ENCODE peak calls at places on chromosomes 5 and 9, in nine cellular contexts. Z is WTC11, D is neural progenitor cell, S is IMR-90, J is Peyer's patch, Y is fibroblast of mammary gland, C is neural crest cell, Q is fibroblast of lung, I is stomach. R is an unnamed sample.

GRCh38 chr9:89883401-89884341 is 278.9 kb downstream of the GADD45G start:
- DNase-seq in Q (no peak), C (no peak), D (no peak), I (peak), J (peak), Z (no peak), Y (no peak), S (no peak), R (no peak)

GRCh38 chr9:124665391-124666058 is 105.6 kb downstream of the NR6A1 start:
- DNase-seq in C (no peak), D (no peak), Y (peak), I (no peak), Z (no peak), J (no peak), Q (no peak), S (peak), R (peak)

GRCh38 chr9:726005-726404 is 115.5 kb upstream of the DMRT1 start:
- DNase-seq in Y (no peak), I (no peak), D (no peak), J (no peak), Q (no peak), S (no peak), Z (no peak), C (peak), R (no peak)

GRCh38 chr5:132825824-132826391 is 4.5 kb downstream of the SHROOM1 start:
- DNase-seq in Z (peak), I (no peak), Y (no peak), J (no peak), Q (no peak), S (no peak), D (peak), C (no peak), R (no peak)

GRCh38 chr5:95533106-95533505 is 21.7 kb downstream of the SKIC3 start:
- DNase-seq in Y (no peak), J (no peak), C (no peak), Z (no peak), Q (no peak), I (no peak), D (no peak), S (no peak), R (no peak)

GRCh38 chr9:5869315-5870019 is 21.2 kb upstream of the MLANA start:
- DNase-seq in Z (peak), C (no peak), J (no peak), Y (peak), S (no peak), Q (no peak), I (no peak), D (peak), R (no peak)

GRCh38 chr5:179732918-179733763 is 519 bp downstream of the MAML1 start:
- DNase-seq in D (peak), I (peak), J (peak), Z (peak), Y (peak), S (peak), C (peak), Q (peak), R (peak)

GRCh38 chr9:4435197-4435596 is 55.1 kb upstream of the SLC1A1 start:
- DNase-seq in C (no peak), S (peak), J (no peak), I (no peak), Q (peak), Z (no peak), Y (peak), D (no peak), R (peak)

GRCh38 chr9:38107405-38107804 is 38.4 kb upstream of the SHB start:
- DNase-seq in S (no peak), Q (no peak), Z (no peak), Y (no peak), D (no peak), C (no peak), J (no peak), I (no peak), R (no peak)

GRCh38 chr5:112604741-112605390 is 132.8 kb upstream of the APC start:
- DNase-seq in I (no peak), D (peak), Q (no peak), Y (peak), C (no peak), J (no peak), S (no peak), Z (no peak), R (no peak)

GRCh38 chr9:487429-487828 is 272.8 kb downstream of the DOCK8 start:
- DNase-seq in I (no peak), Q (no peak), C (no peak), J (no peak), S (no peak), D (no peak), Y (no peak), Z (no peak), R (no peak)

GRCh38 chr9:76027426-76027825 is 137.0 kb downstream of the PCSK5 start:
- DNase-seq in S (peak), C (no peak), Q (no peak), I (no peak), D (no peak), Z (no peak), Y (no peak), J (no peak), R (no peak)

GRCh38 chr9:18255747-18256146 is 218.2 kb upstream of the ADAMTSL1 start:
- DNase-seq in D (no peak), I (no peak), Z (no peak), S (no peak), J (no peak), Y (peak), Q (no peak), C (no peak), R (peak)

GRCh38 chr5:138874241-138874640 is 894 bp downstream of the LRRTM2 start:
- DNase-seq in Z (no peak), Y (no peak), I (no peak), J (no peak), D (no peak), C (no peak), S (peak), Q (peak), R (no peak)

DNA sequence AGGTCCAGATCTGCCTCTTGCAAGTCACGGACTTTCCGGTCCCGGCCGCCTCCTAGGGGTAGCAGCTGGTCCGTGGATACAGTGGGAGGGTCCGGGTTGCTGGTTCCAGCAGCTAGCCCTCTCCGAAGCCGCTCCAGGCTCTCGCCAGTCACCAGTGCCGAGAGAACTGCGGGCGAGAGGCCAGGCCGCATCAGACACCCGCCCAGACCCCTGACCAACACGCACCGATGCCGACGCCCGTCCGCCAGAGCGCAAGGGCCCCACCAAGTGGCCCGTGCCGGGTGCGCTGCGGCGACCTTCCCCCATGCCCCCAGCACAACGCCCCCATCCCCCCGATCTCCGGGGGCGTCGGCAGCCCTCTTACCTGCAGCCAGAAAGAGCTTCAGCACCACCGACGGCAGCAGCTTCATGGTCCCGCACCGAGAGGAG is 470 bp downstream of the HBEGF start:
- DNase-seq in J (peak), D (peak), Z (peak), C (peak), Q (peak), S (peak), Y (peak), I (peak), R (peak)
- TF ChIP-seq CTCF in J (peak), D (peak), Z (no peak), C (no peak), Q (peak), S (peak), Y (peak), I (no peak), R (peak)

GRCh38 chr5:90166816-90167215 is 242.7 kb downstream of the CETN3 start:
- DNase-seq in Q (no peak), S (no peak), I (no peak), D (no peak), Z (no peak), J (no peak), C (no peak), Y (no peak), R (no peak)

GRCh38 chr5:90162324-90162723 is 247.2 kb downstream of the CETN3 start:
- DNase-seq in D (peak), Z (no peak), I (no peak), Q (no peak), J (no peak), C (no peak), S (no peak), Y (no peak), R (no peak)

GRCh38 chr5:90158131-90158530 is 251.4 kb downstream of the CETN3 start:
- DNase-seq in Y (no peak), Z (no peak), J (no peak), I (no peak), S (no peak), Q (no peak), C (no peak), D (no peak), R (no peak)

DNA sequence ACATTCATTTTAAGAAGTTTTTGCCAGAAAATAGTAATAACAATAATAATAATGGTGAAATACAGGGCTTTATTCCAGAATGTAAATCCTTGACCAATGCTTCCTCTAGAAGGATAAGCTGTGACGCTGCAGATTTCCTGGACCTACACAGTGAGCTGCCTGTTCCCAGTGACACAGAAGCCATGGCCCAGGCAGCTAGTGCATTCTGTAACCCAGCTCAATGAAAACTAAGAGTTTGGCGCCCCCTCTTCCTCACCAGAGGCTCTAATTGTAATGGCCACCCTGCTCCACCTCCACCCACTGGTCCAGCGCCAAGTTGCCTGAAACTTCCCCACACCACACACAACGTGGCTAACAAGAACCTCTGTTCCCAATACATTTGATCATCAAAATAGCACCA is 248.2 kb downstream of the CETN3 start:
- DNase-seq in S (no peak), J (peak), Q (peak), Y (peak), Z (peak), D (peak), I (peak), C (peak), R (no peak)
- TF ChIP-seq CTCF in S (no peak), J (no peak), Q (no peak), Y (peak), Z (peak), D (peak), I (no peak), C (peak), R (no peak)

GRCh38 chr9:127525426-127526188 is 74.3 kb downstream of the LRSAM1 start:
- DNase-seq in I (no peak), D (peak), Q (peak), Y (peak), J (no peak), Z (no peak), C (no peak), S (peak), R (peak)
- TF ChIP-seq CTCF in I (no peak), D (peak), Q (peak), Y (peak), J (peak), Z (peak), C (peak), S (peak), R (peak)

GRCh38 chr5:151002250-151002649 is 18.1 kb upstream of the GPX3 start:
- DNase-seq in S (peak), I (no peak), Q (peak), J (no peak), Y (peak), Z (no peak), D (peak), C (no peak), R (peak)
- TF ChIP-seq CTCF in S (peak), I (no peak), Q (peak), J (peak), Y (peak), Z (no peak), D (peak), C (peak), R (peak)

GRCh38 chr5:142941217-142941616 is 171.0 kb downstream of the ARHGAP26 start:
- DNase-seq in S (no peak), D (no peak), C (no peak), Q (no peak), Z (no peak), Y (no peak), J (no peak), I (no peak), R (no peak)
- TF ChIP-seq CTCF in S (no peak), D (no peak), C (no peak), Q (no peak), Z (no peak), Y (no peak), J (no peak), I (no peak), R (no peak)

DNA sequence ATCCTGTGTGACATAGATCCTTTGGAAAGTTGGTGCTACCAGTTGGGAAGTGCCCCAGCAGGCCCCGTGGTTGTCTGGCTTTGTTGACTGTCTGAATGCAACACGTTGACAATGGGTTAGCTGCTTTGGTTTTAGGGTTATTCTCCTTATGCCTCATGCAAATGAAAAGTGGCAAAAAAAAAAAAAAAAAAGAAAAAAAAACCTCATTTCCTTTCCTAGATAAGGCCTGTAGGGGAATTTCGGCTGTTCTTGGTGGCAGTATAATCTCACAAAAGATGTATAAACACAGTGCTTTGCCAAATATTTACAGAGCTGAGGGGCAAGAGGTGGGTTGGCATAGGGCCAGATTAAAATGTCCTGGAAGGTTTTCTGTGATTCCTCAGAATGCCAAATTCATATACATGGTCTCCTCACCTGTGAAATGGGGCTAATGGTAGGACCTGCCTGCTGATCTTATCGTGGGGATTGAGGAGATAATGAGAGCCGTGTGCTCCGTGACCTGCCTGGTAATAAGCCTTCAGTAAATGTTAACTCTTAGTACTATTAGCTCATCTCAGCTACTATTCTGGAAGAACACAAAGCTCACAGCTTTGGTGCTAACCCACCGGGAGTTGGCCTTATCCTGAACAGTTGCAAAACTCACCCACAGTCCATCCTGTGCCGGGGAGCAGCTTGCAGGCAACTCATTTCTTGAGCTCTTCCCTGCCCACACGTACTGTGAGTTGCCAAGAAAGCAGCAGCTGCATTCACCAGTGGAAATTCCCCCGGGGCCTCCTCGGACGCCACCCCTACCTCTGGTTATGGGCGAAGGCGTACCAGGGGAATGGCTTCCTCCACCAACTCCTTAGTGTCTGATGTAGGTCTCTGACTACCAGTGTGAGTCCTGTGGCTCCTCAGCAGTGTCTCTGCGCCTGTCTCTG is 220.3 kb downstream of the NR3C1 start:
- DNase-seq in J (no peak), S (peak), Y (peak), I (peak), Q (no peak), Z (no peak), C (no peak), D (no peak), R (no peak)
- TF ChIP-seq CTCF in J (no peak), S (no peak), Y (no peak), I (no peak), Q (no peak), Z (no peak), C (no peak), D (no peak), R (no peak)

GRCh38 chr5:74942622-74943286 is 76.6 kb upstream of the FAM169A start:
- DNase-seq in J (no peak), Z (no peak), I (no peak), Y (no peak), S (no peak), C (no peak), Q (no peak), D (no peak), R (no peak)

GRCh38 chr5:74946471-74946870 is 80.3 kb upstream of the FAM169A start:
- DNase-seq in D (no peak), S (no peak), J (no peak), Z (no peak), I (no peak), Y (peak), C (no peak), Q (no peak), R (no peak)

GRCh38 chr5:74945561-74946165 is 79.5 kb upstream of the FAM169A start:
- DNase-seq in Z (no peak), C (no peak), Y (peak), J (no peak), D (no peak), I (no peak), Q (no peak), S (no peak), R (no peak)

GRCh38 chr5:74940782-74941363 is 74.7 kb upstream of the FAM169A start:
- DNase-seq in C (no peak), Y (no peak), Q (no peak), J (no peak), I (no peak), S (no peak), Z (no peak), D (no peak), R (no peak)

DNA sequence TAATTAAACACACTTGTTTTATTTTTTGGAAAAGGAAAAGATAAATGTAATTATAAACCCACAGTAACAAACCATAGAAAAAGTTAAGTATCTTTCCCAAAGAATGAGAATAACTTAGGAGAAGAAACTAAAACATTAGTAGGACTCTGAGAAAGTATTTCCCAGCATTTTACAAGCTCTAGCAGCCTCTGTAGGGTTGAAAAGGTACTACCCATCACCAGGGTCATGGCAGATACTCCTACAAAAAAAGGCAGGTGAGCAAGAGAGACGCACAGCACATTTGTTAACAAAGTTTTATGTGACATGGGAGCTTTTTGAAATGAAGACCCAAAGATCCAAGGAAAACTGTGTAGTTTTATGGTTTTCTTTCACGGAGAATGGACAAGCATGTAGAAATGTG is 77.7 kb upstream of the FAM169A start:
- DNase-seq in Y (no peak), D (peak), I (no peak), Q (no peak), C (no peak), J (no peak), Z (no peak), S (no peak), R (no peak)
- TF ChIP-seq CTCF in Y (peak), D (peak), I (no peak), Q (no peak), C (peak), J (peak), Z (no peak), S (peak), R (peak)

GRCh38 chr5:141434006-141434405 is 3.7 kb downstream of the PCDHGA12 start:
- DNase-seq in Z (no peak), Q (peak), D (no peak), J (no peak), Y (peak), C (no peak), I (no peak), S (peak), R (peak)

GRCh38 chr5:141427783-141428426 is 2.4 kb upstream of the PCDHGA12 start:
- DNase-seq in Z (no peak), Y (no peak), C (no peak), D (no peak), S (no peak), I (no peak), Q (no peak), J (no peak), R (no peak)

GRCh38 chr5:141431286-141431685 is 979 bp downstream of the PCDHGA12 start:
- DNase-seq in I (no peak), Z (no peak), Y (peak), C (no peak), D (no peak), J (no peak), S (no peak), Q (peak), R (no peak)

GRCh38 chr5:141430332-141431113 is at the start of gene PCDHGA12:
- DNase-seq in Q (peak), I (no peak), D (no peak), J (peak), Y (peak), C (no peak), Z (no peak), S (peak), R (peak)
- TF ChIP-seq CTCF in Q (peak), I (no peak), D (no peak), J (peak), Y (peak), C (no peak), Z (no peak), S (peak), R (peak)